ENCODE peak calls at places on chromosomes 1 and 21, in six cellular contexts. B, E, J, N, Z and O are unnamed samples.

GRCh38 chr1:18836654-18837053 is 22.8 kb downstream of the TAS1R2 start:
- DNase-seq in B (no peak), J (no peak), Z (no peak), E (no peak), N (no peak), O (no peak)

GRCh38 chr1:215055281-215055935 is 27.1 kb upstream of the KCNK2 start:
- DNase-seq in E (peak), J (no peak), Z (no peak), N (no peak), B (peak), O (no peak)

GRCh38 chr1:65471213-65471833 is 50.9 kb downstream of the LEPR start:
- DNase-seq in E (no peak), B (no peak), N (no peak), J (no peak), Z (no peak), O (no peak)

GRCh38 chr1:115781343-115781742 is 12.8 kb upstream of the CASQ2 start:
- DNase-seq in E (no peak), Z (no peak), N (no peak), J (no peak), B (peak), O (peak)

GRCh38 chr21:29091032-29091431 is 17.6 kb upstream of the CCT8 start:
- DNase-seq in B (peak), E (peak), J (no peak), Z (no peak), N (no peak), O (peak)

GRCh38 chr1:204705888-204706837 is 20.6 kb upstream of the LRRN2 start:
- DNase-seq in N (no peak), J (no peak), Z (no peak), B (no peak), E (no peak), O (no peak)

GRCh38 chr1:43956234-43956633 is 9.5 kb downstream of the IPO13 start:
- DNase-seq in N (no peak), J (no peak), B (no peak), Z (no peak), E (no peak), O (no peak)

GRCh38 chr1:24385160-24385939 is 28.2 kb downstream of the STPG1 start:
- DNase-seq in J (no peak), B (no peak), N (no peak), E (peak), Z (no peak), O (peak)

GRCh38 chr1:244353572-244354091 is 98.1 kb downstream of the ADSS2 start:
- DNase-seq in E (peak), N (no peak), J (peak), B (peak), Z (peak), O (peak)

GRCh38 chr1:155083865-155084721 is 5.5 kb downstream of the EFNA3 start:
- DNase-seq in J (no peak), Z (peak), B (peak), N (peak), E (no peak), O (peak)
- TF ChIP-seq CTCF in J (no peak), Z (no peak), B (peak), N (no peak), E (peak), O (peak)

GRCh38 chr1:201347498-201348210 is 29.8 kb downstream of the TNNT2 start:
- DNase-seq in J (no peak), Z (no peak), N (no peak), B (no peak), E (no peak), O (no peak)

GRCh38 chr1:201346987-201347386 is 30.5 kb downstream of the TNNT2 start:
- DNase-seq in E (no peak), B (no peak), N (no peak), Z (no peak), J (no peak), O (no peak)

GRCh38 chr1:201345081-201345355 is 32.5 kb downstream of the TNNT2 start:
- DNase-seq in J (no peak), Z (no peak), E (no peak), B (no peak), N (no peak), O (no peak)

GRCh38 chr1:201348211-201348566 is 29.3 kb downstream of the TNNT2 start:
- DNase-seq in Z (peak), E (peak), J (peak), B (peak), N (peak), O (peak)

DNA sequence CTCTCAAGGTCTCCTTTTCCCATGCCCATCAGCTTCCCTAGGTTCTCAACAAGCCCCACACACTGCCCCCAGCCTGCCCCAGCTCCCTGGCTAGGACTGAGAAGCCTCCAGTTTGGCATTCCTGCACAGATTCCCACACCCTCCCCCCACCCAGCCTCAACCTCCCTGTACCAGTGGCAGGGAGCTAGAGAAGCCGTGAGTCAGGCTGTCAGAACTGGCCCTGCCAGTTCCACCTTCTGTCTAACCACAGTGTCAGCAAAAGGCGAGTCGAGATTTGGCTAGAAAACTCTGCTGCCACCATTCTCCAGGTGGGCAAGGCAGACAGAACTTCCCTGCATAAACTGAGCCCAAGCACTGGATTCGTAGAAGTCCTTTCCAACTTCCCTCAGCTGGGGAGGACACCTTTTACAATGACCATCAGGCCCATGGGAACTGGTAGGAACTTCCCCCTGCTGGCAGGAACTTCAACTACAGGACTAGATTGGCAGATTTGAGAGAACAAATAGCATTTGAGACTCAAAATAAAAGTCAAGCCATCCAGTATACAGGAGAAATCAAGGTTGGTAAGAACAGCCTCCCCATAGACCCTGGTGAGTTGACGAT is 31.0 kb downstream of the TNNT2 start:
- DNase-seq in B (peak), Z (peak), J (peak), E (peak), N (peak), O (peak)
- TF ChIP-seq CTCF in B (peak), Z (peak), J (peak), E (peak), N (peak), O (peak)

GRCh38 chr1:154955718-154956513 is at the start of gene PBXIP1:
- DNase-seq in Z (peak), N (peak), E (peak), J (peak), B (peak), O (peak)
- TF ChIP-seq CTCF in Z (no peak), N (peak), E (peak), J (no peak), B (peak), O (peak)

GRCh38 chr1:33182452-33182851 is 609 bp upstream of the TRIM62 start:
- DNase-seq in Z (no peak), N (no peak), J (peak), E (peak), B (peak), O (no peak)

GRCh38 chr1:33181906-33182305 is at the start of gene TRIM62:
- DNase-seq in J (peak), E (peak), Z (peak), B (peak), N (peak), O (peak)

GRCh38 chr1:33182896-33183295 is 1.1 kb upstream of the TRIM62 start:
- DNase-seq in E (no peak), N (no peak), Z (no peak), B (no peak), J (no peak), O (no peak)

GRCh38 chr1:33180226-33181037 is 1.4 kb downstream of the TRIM62 start:
- DNase-seq in E (peak), N (peak), Z (peak), B (peak), J (peak), O (peak)

GRCh38 chr1:33181038-33181861 is 593 bp downstream of the TRIM62 start:
- DNase-seq in Z (peak), N (peak), J (no peak), E (peak), B (peak), O (peak)
- TF ChIP-seq CTCF in Z (no peak), N (no peak), J (no peak), E (no peak), B (no peak), O (no peak)

DNA sequence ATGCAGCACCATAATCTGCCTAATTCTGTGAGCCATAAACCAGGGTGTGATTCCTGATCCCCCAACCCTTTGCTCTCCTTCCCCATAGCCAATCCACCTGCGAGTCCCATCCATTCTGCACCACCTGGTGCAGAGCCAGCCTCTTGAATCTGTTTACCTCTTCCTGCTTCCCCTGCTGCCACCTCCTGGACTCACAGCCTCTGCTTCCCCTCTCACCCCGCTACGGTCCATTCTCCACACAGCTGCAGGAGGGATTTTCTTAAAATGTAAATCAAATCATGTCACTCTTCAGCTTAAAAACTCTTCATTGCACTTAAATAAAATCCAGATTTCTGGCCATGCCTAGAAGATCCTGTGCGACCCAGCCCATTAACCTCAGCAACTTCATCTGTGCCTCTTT is 186.7 kb downstream of the FOXD2 start:
- DNase-seq in J (no peak), E (no peak), Z (peak), N (peak), B (no peak), O (no peak)
- TF ChIP-seq CTCF in J (no peak), E (no peak), Z (peak), N (peak), B (no peak), O (peak)